ENCODE peak calls at places on chromosomes 5 and 9, in five cellular contexts. One of them, this sample, is unnamed.

GRCh38 chr5:51986733-51987132 is 603.5 kb downstream of the ISL1 start:
- DNase-seq in foreskin fibroblast: no peak
- DNase-seq in heart right ventricle: no peak
- DNase-seq in left ventricle myocardium inferior: no peak
- DNase-seq in WTC11: no peak
- DNase-seq in this sample: no peak

GRCh38 chr9:99085949-99086948 is 18.7 kb upstream of the TGFBR1 start:
- DNase-seq in foreskin fibroblast: peak; percentile 26
- DNase-seq in heart right ventricle: no peak
- DNase-seq in left ventricle myocardium inferior: no peak
- DNase-seq in WTC11: no peak
- DNase-seq in this sample: no peak

GRCh38 chr5:140202078-140202477 is 27.1 kb downstream of the CYSTM1 start:
- DNase-seq in foreskin fibroblast: peak; percentile 36
- DNase-seq in heart right ventricle: no peak
- DNase-seq in left ventricle myocardium inferior: no peak
- DNase-seq in WTC11: no peak
- DNase-seq in this sample: no peak

GRCh38 chr5:5629579-5629978 is 207.1 kb downstream of the ICE1 start:
- DNase-seq in foreskin fibroblast: no peak
- DNase-seq in heart right ventricle: no peak
- DNase-seq in left ventricle myocardium inferior: no peak
- DNase-seq in WTC11: no peak
- DNase-seq in this sample: no peak

GRCh38 chr5:106167766-106168165 is 1503.0 kb downstream of the EFNA5 start:
- DNase-seq in foreskin fibroblast: no peak
- DNase-seq in heart right ventricle: no peak
- DNase-seq in left ventricle myocardium inferior: no peak
- DNase-seq in WTC11: no peak
- DNase-seq in this sample: no peak

GRCh38 chr5:34991486-34992238 is 56.1 kb downstream of the AGXT2 start:
- DNase-seq in foreskin fibroblast: no peak
- DNase-seq in heart right ventricle: no peak
- DNase-seq in left ventricle myocardium inferior: no peak
- DNase-seq in WTC11: no peak
- DNase-seq in this sample: no peak

GRCh38 chr5:68428232-68428811 is 212.8 kb downstream of the PIK3R1 start:
- DNase-seq in foreskin fibroblast: no peak
- DNase-seq in heart right ventricle: no peak
- DNase-seq in left ventricle myocardium inferior: no peak
- DNase-seq in WTC11: no peak
- DNase-seq in this sample: no peak

GRCh38 chr5:16920109-16920816 is 15.8 kb downstream of the MYO10 start:
- DNase-seq in foreskin fibroblast: no peak
- DNase-seq in heart right ventricle: no peak
- DNase-seq in left ventricle myocardium inferior: no peak
- DNase-seq in WTC11: no peak
- DNase-seq in this sample: no peak

GRCh38 chr5:168747987-168748777 is 169.0 kb upstream of the PANK3 start:
- DNase-seq in foreskin fibroblast: no peak
- DNase-seq in heart right ventricle: no peak
- DNase-seq in left ventricle myocardium inferior: peak; percentile 43
- DNase-seq in WTC11: peak; percentile 86
- DNase-seq in this sample: peak; percentile 63

This sample was measured in WERI-Rb-1.